ENCODE peak calls at places on chromosomes 13 and 19, in eight cellular contexts. F is head of caudate nucleus, L is fibroblast of pulmonary artery, T is omental fat pad, P is GM12865, S is left lung, Y is ACHN, Z is left cardiac atrium. A is an unnamed sample.

GRCh38 chr19:35232912-35233311 is 4.4 kb upstream of the FAM187B start:
- DNase-seq in F (no peak), L (no peak), T (no peak), P (no peak), S (no peak), Y (no peak), Z (no peak), A (no peak)

GRCh38 chr13:94162289-94162688 is 317.2 kb downstream of the DCT start:
- DNase-seq in F (no peak), L (no peak), T (no peak), P (no peak), S (peak), Y (no peak), Z (peak), A (no peak)

GRCh38 chr13:57418067-57418677 is 213.4 kb upstream of the PCDH17 start:
- DNase-seq in F (no peak), L (no peak), T (no peak), P (peak), S (no peak), Y (no peak), Z (no peak), A (no peak)

GRCh38 chr13:105414639-105415038 is 1120.8 kb downstream of the EFNB2 start:
- DNase-seq in F (no peak), L (no peak), T (no peak), P (no peak), S (no peak), Y (no peak), Z (no peak), A (no peak)

GRCh38 chr13:73216381-73216831 is 157.6 kb downstream of the KLF5 start:
- DNase-seq in F (no peak), L (no peak), T (no peak), P (no peak), S (no peak), Y (no peak), Z (no peak), A (peak)

GRCh38 chr13:59946924-59947323 is 216.8 kb downstream of the DIAPH3 start:
- DNase-seq in F (no peak), L (peak), T (no peak), P (no peak), S (no peak), Y (no peak), Z (no peak), A (peak)

GRCh38 chr19:17292301-17293074 is 10.7 kb downstream of the ABHD8 start:
- DNase-seq in F (peak), L (peak), T (peak), P (peak), S (peak), Y (peak), Z (peak), A (peak)

GRCh38 chr19:50384685-50385535 is 763 bp downstream of the POLD1 start:
- DNase-seq in F (no peak), L (peak), T (no peak), P (no peak), S (no peak), Y (no peak), Z (no peak), A (peak)

GRCh38 chr13:93108111-93108581 is 118.5 kb upstream of the GPC6 start:
- DNase-seq in F (no peak), L (peak), T (no peak), P (no peak), S (no peak), Y (no peak), Z (no peak), A (peak)

GRCh38 chr13:95341441-95341840 is 40.2 kb upstream of the ABCC4 start:
- DNase-seq in F (no peak), L (no peak), T (no peak), P (no peak), S (no peak), Y (no peak), Z (no peak), A (peak)

GRCh38 chr19:35153701-35154534 is 617 bp upstream of the FXYD5 start:
- DNase-seq in F (no peak), L (peak), T (no peak), P (peak), S (peak), Y (peak), Z (peak), A (no peak)

GRCh38 chr19:47512183-47512947 is 2.5 kb downstream of the NAPA start:
- DNase-seq in F (no peak), L (peak), T (no peak), P (no peak), S (no peak), Y (peak), Z (no peak), A (no peak)

GRCh38 chr19:41563847-41564514 is 12.0 kb upstream of the CEACAM21 start:
- DNase-seq in F (no peak), L (no peak), T (no peak), P (peak), S (no peak), Y (no peak), Z (no peak), A (no peak)

GRCh38 chr13:23673354-23673753 is 103.1 kb downstream of the TNFRSF19 start:
- DNase-seq in F (peak), L (peak), T (no peak), P (no peak), S (no peak), Y (no peak), Z (no peak), A (peak)

GRCh38 chr19:14115761-14116160 is 1.8 kb downstream of the PRKACA start:
- DNase-seq in F (no peak), L (no peak), T (no peak), P (no peak), S (no peak), Y (no peak), Z (no peak), A (no peak)

GRCh38 chr19:51660975-51661600 is 14.5 kb upstream of the SIGLEC14 start:
- DNase-seq in F (peak), L (peak), T (peak), P (peak), S (no peak), Y (peak), Z (peak), A (peak)

GRCh38 chr19:31118926-31119325 is 230.3 kb downstream of the TSHZ3 start:
- DNase-seq in F (no peak), L (no peak), T (no peak), P (no peak), S (no peak), Y (no peak), Z (no peak), A (no peak)

GRCh38 chr19:45186509-45187334 is 8.1 kb downstream of the BLOC1S3 start:
- DNase-seq in F (no peak), L (no peak), T (no peak), P (no peak), S (no peak), Y (no peak), Z (no peak), A (no peak)

GRCh38 chr19:28700176-28700575 is 512.8 kb downstream of the UQCRFS1 start:
- DNase-seq in F (no peak), L (no peak), T (no peak), P (no peak), S (no peak), Y (no peak), Z (no peak), A (no peak)

GRCh38 chr19:43526884-43527859 is at the start of gene ETHE1:
- DNase-seq in F (peak), L (peak), T (peak), P (peak), S (peak), Y (peak), Z (peak), A (no peak)

GRCh38 chr19:46355991-46356669 is 9.2 kb downstream of the PPP5C start:
- DNase-seq in F (no peak), L (no peak), T (no peak), P (no peak), S (no peak), Y (no peak), Z (no peak), A (no peak)

GRCh38 chr19:42140125-42140754 is 8.0 kb upstream of the POU2F2 start:
- DNase-seq in F (peak), L (peak), T (no peak), P (peak), S (no peak), Y (peak), Z (peak), A (peak)

GRCh38 chr19:49976496-49976895 is 15.5 kb upstream of the SIGLEC11 start:
- DNase-seq in F (no peak), L (no peak), T (no peak), P (no peak), S (peak), Y (no peak), Z (no peak), A (no peak)